ENCODE peak calls at places on chromosome 2, in eight cellular contexts. Q is GM23338; V is neuronal stem cell; E is cardiac muscle cell; L is body of pancreas; W is CD8-positive, alpha-beta T cell; Y is endothelial cell of umbilical vein; M is fibroblast of lung. S is an unnamed sample.

GRCh38 chr2:58851598-58851997 is 610.5 kb upstream of the FANCL start:
- DNase-seq in Q (no peak), V (no peak), E (no peak), L (no peak), W (no peak), Y (no peak), M (no peak), S (no peak)

GRCh38 chr2:62806231-62806630 is 100.7 kb downstream of the EHBP1 start:
- DNase-seq in Q (no peak), V (no peak), E (peak; percentile 29), L (no peak), W (no peak), Y (no peak), M (peak; percentile 15), S (no peak)

GRCh38 chr2:160126315-160126714 is 63.9 kb upstream of the PLA2R1 start:
- DNase-seq in Q (no peak), V (no peak), E (no peak), L (no peak), W (no peak), Y (no peak), M (no peak), S (no peak)

GRCh38 chr2:146661494-146662096 is 1183.2 kb upstream of the ACVR2A start:
- DNase-seq in Q (peak; percentile 76), V (peak; percentile 37), E (peak; percentile 64), L (no peak), W (no peak), Y (peak; percentile 56), M (peak; percentile 36), S (no peak)

GRCh38 chr2:393711-394696 is 106.1 kb upstream of the ALKAL2 start:
- DNase-seq in Q (peak; percentile 9), V (peak; percentile 12), E (no peak), L (no peak), W (peak; percentile 31), Y (no peak), M (peak; percentile 80), S (no peak)

GRCh38 chr2:39266139-39266805 is 22.5 kb upstream of the CDKL4 start:
- DNase-seq in Q (no peak), V (no peak), E (no peak), L (no peak), W (no peak), Y (no peak), M (peak; percentile 29), S (no peak)

GRCh38 chr2:230244211-230244610 is 18.7 kb downstream of the SP140 start:
- DNase-seq in Q (no peak), V (no peak), E (no peak), L (no peak), W (no peak), Y (no peak), M (no peak), S (no peak)

GRCh38 chr2:85132834-85133637 is at the start of gene TCF7L1:
- DNase-seq in Q (peak; percentile 94), V (peak; percentile 91), E (peak; percentile 91), L (peak; percentile 78), W (no peak), Y (peak; percentile 91), M (peak; percentile 91), S (peak; percentile 84)

GRCh38 chr2:12717191-12717987 is 653 bp downstream of the TRIB2 start:
- DNase-seq in Q (peak; percentile 75), V (peak; percentile 70), E (peak; percentile 78), L (peak; percentile 63), W (peak; percentile 39), Y (peak; percentile 74), M (peak; percentile 64), S (peak; percentile 83)

GRCh38 chr2:46787315-46787714 is 128.3 kb downstream of the MCFD2 start:
- DNase-seq in Q (no peak), V (no peak), E (no peak), L (no peak), W (no peak), Y (no peak), M (no peak), S (no peak)

GRCh38 chr2:170823800-170824153 is 7.1 kb downstream of the GAD1 start:
- DNase-seq in Q (peak; percentile 80), V (peak; percentile 18), E (no peak), L (no peak), W (no peak), Y (no peak), M (no peak), S (no peak)

GRCh38 chr2:66318009-66318561 is 116.8 kb upstream of the MEIS1 start:
- DNase-seq in Q (no peak), V (no peak), E (no peak), L (no peak), W (no peak), Y (no peak), M (no peak), S (no peak)

GRCh38 chr2:55133467-55134315 is 83.4 kb upstream of the RTN4 start:
- DNase-seq in Q (peak; percentile 97), V (no peak), E (peak; percentile 98), L (no peak), W (peak; percentile 4), Y (peak; percentile 61), M (peak; percentile 93), S (peak; percentile 27)

GRCh38 chr2:126317797-126318431 is 338.0 kb upstream of the GYPC start:
- DNase-seq in Q (no peak), V (no peak), E (peak; percentile 26), L (no peak), W (no peak), Y (no peak), M (no peak), S (no peak)

GRCh38 chr2:173720310-173720709 is 244.9 kb downstream of the SP3 start:
- DNase-seq in Q (no peak), V (no peak), E (peak; percentile 67), L (no peak), W (no peak), Y (no peak), M (peak; percentile 55), S (no peak)

GRCh38 chr2:195533771-195534642 is 123.0 kb upstream of the SLC39A10 start:
- DNase-seq in Q (peak; percentile 11), V (no peak), E (peak; percentile 87), L (peak; percentile 32), W (peak; percentile 7), Y (no peak), M (peak; percentile 96), S (peak; percentile 32)

GRCh38 chr2:119638891-119639539 is 40.0 kb upstream of the TMEM177 start:
- DNase-seq in Q (peak; percentile 64), V (peak; percentile 47), E (peak; percentile 49), L (no peak), W (no peak), Y (no peak), M (peak; percentile 56), S (no peak)

GRCh38 chr2:239316562-239317465 is 84.0 kb downstream of the HDAC4 start:
- DNase-seq in Q (no peak), V (no peak), E (peak; percentile 76), L (peak; percentile 54), W (no peak), Y (peak; percentile 35), M (peak; percentile 70), S (no peak)

GRCh38 chr2:24723668-24724067 is 69.5 kb downstream of the PTRHD1 start:
- DNase-seq in Q (no peak), V (no peak), E (no peak), L (no peak), W (no peak), Y (no peak), M (no peak), S (no peak)

GRCh38 chr2:6475155-6475940 is 390.4 kb downstream of the CMPK2 start:
- DNase-seq in Q (no peak), V (no peak), E (no peak), L (no peak), W (no peak), Y (no peak), M (no peak), S (no peak)

GRCh38 chr2:222900354-222900753 is 39.5 kb downstream of the ACSL3 start:
- DNase-seq in Q (no peak), V (no peak), E (no peak), L (no peak), W (no peak), Y (peak; percentile 40), M (peak; percentile 77), S (no peak)

DNA sequence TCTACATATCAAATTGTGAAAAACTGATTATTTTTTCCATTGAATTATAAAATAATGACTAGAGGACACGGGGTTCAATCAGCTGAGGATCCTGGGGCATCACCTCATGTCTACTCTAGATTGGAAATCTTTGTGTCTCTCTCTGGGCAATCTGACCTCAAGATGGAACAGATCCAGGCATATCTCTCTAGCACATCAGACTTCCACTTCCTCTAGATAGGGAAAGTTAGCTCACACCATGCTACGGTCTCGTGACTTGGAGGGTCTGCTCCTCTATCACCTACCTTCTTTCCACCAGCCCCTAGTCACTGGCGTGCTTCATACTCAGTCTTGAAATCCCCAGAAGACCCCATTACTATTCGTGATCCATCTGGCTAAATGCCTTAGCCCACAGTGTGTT is 148.8 kb downstream of the ANKRD44 start:
- DNase-seq in Q (no peak), V (no peak), E (no peak), L (no peak), W (no peak), Y (no peak), M (no peak), S (no peak)
- H3K4me1 ChIP-seq in Q (peaks cover 11% of the 10 kb centered on the region), V (peaks cover 10% of the 10 kb centered on the region), E (peaks cover 6% of the 10 kb centered on the region), L (peaks cover 5% of the 10 kb centered on the region), W (peaks cover 74% of the 10 kb centered on the region), Y (peaks cover 47% of the 10 kb centered on the region), M (peaks cover 13% of the 10 kb centered on the region), S (peaks cover 6% of the 10 kb centered on the region)

GRCh38 chr2:226514895-226515294 is 284.7 kb downstream of the IRS1 start:
- DNase-seq in Q (no peak), V (no peak), E (no peak), L (no peak), W (no peak), Y (no peak), M (peak; percentile 58), S (no peak)
- H3K27ac ChIP-seq in Q (no peak overlapping the region), V (no peak overlapping the region), E (no peak overlapping the region), L (no peak overlapping the region), W (no peak overlapping the region), Y (no peak overlapping the region), M (no peak overlapping the region), S (peak overlapping the region; percentile 84)

GRCh38 chr2:205796914-205797313 is 114.6 kb downstream of the NRP2 start:
- DNase-seq in Q (no peak), V (no peak), E (no peak), L (no peak), W (no peak), Y (no peak), M (no peak), S (peak; percentile 58)
- H3K4me1 ChIP-seq in Q (peaks cover 3% of the 10 kb centered on the region), V (no peaks in the 10 kb centered on the region), E (peaks cover 3% of the 10 kb centered on the region), L (peaks cover 7% of the 10 kb centered on the region), W (no peaks in the 10 kb centered on the region), Y (peaks cover 9% of the 10 kb centered on the region), M (peaks cover 4% of the 10 kb centered on the region), S (no peaks in the 10 kb centered on the region)

GRCh38 chr2:231479455-231479854 is 15.2 kb upstream of the NCL start:
- DNase-seq in Q (no peak), V (no peak), E (no peak), L (no peak), W (no peak), Y (no peak), M (no peak), S (no peak)

GRCh38 chr2:231480781-231481180 is 16.5 kb upstream of the NCL start:
- DNase-seq in Q (no peak), V (no peak), E (no peak), L (no peak), W (no peak), Y (no peak), M (no peak), S (no peak)

GRCh38 chr2:231483398-231484329 is 19.4 kb upstream of the NCL start:
- DNase-seq in Q (peak; percentile 73), V (no peak), E (peak; percentile 60), L (no peak), W (no peak), Y (peak; percentile 44), M (no peak), S (peak; percentile 59)

GRCh38 chr2:231487197-231487596 is 22.9 kb upstream of the NCL start:
- DNase-seq in Q (no peak), V (no peak), E (no peak), L (no peak), W (no peak), Y (no peak), M (no peak), S (no peak)

GRCh38 chr2:231482806-231483391 is 18.6 kb upstream of the NCL start:
- DNase-seq in Q (peak; percentile 89), V (peak; percentile 47), E (peak; percentile 73), L (peak; percentile 80), W (peak; percentile 47), Y (peak; percentile 75), M (peak; percentile 36), S (peak; percentile 81)
- H3K27ac ChIP-seq in Q (peak overlapping the region; percentile 39), V (no peak overlapping the region), E (no peak overlapping the region), L (peak overlapping the region; percentile 48), W (peak overlapping the region; percentile 77), Y (peak overlapping the region; percentile 50), M (peak overlapping the region; percentile 11), S (peak overlapping the region; percentile 67)